ENCODE peak calls at places on chromosomes 1 and 21, in nine cellular contexts. One of them, this sample, is unnamed.

GRCh38 chr1:194159941-194160340 is 973.5 kb upstream of the B3GALT2 start:
- DNase-seq in PC-9: no peak
- DNase-seq in epithelial cell of proximal tubule: no peak
- DNase-seq in iris pigment epithelial cell: no peak
- DNase-seq in hepatocyte: no peak
- DNase-seq in amniotic stem cell: no peak
- DNase-seq in nucleus accumbens: no peak
- DNase-seq in mucosa of gallbladder: no peak
- DNase-seq in aorta: no peak
- DNase-seq in this sample: no peak

GRCh38 chr21:42207426-42207825 is 11.5 kb upstream of the ABCG1 start:
- DNase-seq in nucleus accumbens: no peak
- DNase-seq in mucosa of gallbladder: no peak
- DNase-seq in aorta: no peak
- DNase-seq in amniotic stem cell: no peak
- DNase-seq in PC-9: no peak
- DNase-seq in epithelial cell of proximal tubule: no peak
- DNase-seq in hepatocyte: no peak
- DNase-seq in iris pigment epithelial cell: no peak
- DNase-seq in this sample: no peak

GRCh38 chr1:12467570-12468286 is 150.3 kb downstream of the DHRS3 start:
- DNase-seq in hepatocyte: no peak
- DNase-seq in iris pigment epithelial cell: no peak
- DNase-seq in mucosa of gallbladder: no peak
- DNase-seq in PC-9: no peak
- DNase-seq in nucleus accumbens: no peak
- DNase-seq in epithelial cell of proximal tubule: no peak
- DNase-seq in amniotic stem cell: no peak
- DNase-seq in aorta: no peak
- DNase-seq in this sample: no peak

GRCh38 chr1:183227963-183228649 is 42.0 kb downstream of the LAMC2 start:
- DNase-seq in iris pigment epithelial cell: peak
- DNase-seq in nucleus accumbens: no peak
- DNase-seq in hepatocyte: peak
- DNase-seq in aorta: no peak
- DNase-seq in epithelial cell of proximal tubule: no peak
- DNase-seq in mucosa of gallbladder: peak
- DNase-seq in amniotic stem cell: no peak
- DNase-seq in PC-9: peak
- DNase-seq in this sample: no peak

GRCh38 chr1:22018583-22019559 is 17.4 kb downstream of the CELA3A start:
- DNase-seq in iris pigment epithelial cell: peak
- DNase-seq in mucosa of gallbladder: no peak
- DNase-seq in nucleus accumbens: no peak
- DNase-seq in amniotic stem cell: peak
- DNase-seq in epithelial cell of proximal tubule: peak
- DNase-seq in hepatocyte: no peak
- DNase-seq in PC-9: peak
- DNase-seq in aorta: no peak
- DNase-seq in this sample: peak

GRCh38 chr1:172647110-172647564 is 11.8 kb upstream of the FASLG start:
- DNase-seq in epithelial cell of proximal tubule: no peak
- DNase-seq in nucleus accumbens: no peak
- DNase-seq in iris pigment epithelial cell: no peak
- DNase-seq in PC-9: no peak
- DNase-seq in amniotic stem cell: no peak
- DNase-seq in hepatocyte: no peak
- DNase-seq in mucosa of gallbladder: no peak
- DNase-seq in aorta: no peak
- DNase-seq in this sample: no peak

GRCh38 chr1:72827285-72827684 is 544.9 kb upstream of the NEGR1 start:
- DNase-seq in aorta: no peak
- DNase-seq in epithelial cell of proximal tubule: peak
- DNase-seq in hepatocyte: no peak
- DNase-seq in amniotic stem cell: no peak
- DNase-seq in mucosa of gallbladder: no peak
- DNase-seq in iris pigment epithelial cell: peak
- DNase-seq in nucleus accumbens: no peak
- DNase-seq in PC-9: no peak
- DNase-seq in this sample: no peak

GRCh38 chr21:15063081-15063820 is 1.5 kb downstream of the NRIP1 start:
- DNase-seq in nucleus accumbens: no peak
- DNase-seq in epithelial cell of proximal tubule: no peak
- DNase-seq in PC-9: peak
- DNase-seq in mucosa of gallbladder: peak
- DNase-seq in hepatocyte: peak
- DNase-seq in iris pigment epithelial cell: peak
- DNase-seq in amniotic stem cell: no peak
- DNase-seq in aorta: no peak
- DNase-seq in this sample: no peak

GRCh38 chr21:45590246-45590725 is 48.0 kb upstream of the SLC19A1 start:
- DNase-seq in epithelial cell of proximal tubule: no peak
- DNase-seq in aorta: peak
- DNase-seq in mucosa of gallbladder: peak
- DNase-seq in PC-9: peak
- DNase-seq in iris pigment epithelial cell: peak
- DNase-seq in hepatocyte: peak
- DNase-seq in nucleus accumbens: no peak
- DNase-seq in amniotic stem cell: no peak
- DNase-seq in this sample: peak

GRCh38 chr1:93304716-93305138 is 41.0 kb upstream of the DR1 start:
- DNase-seq in nucleus accumbens: no peak
- DNase-seq in amniotic stem cell: peak
- DNase-seq in epithelial cell of proximal tubule: peak
- DNase-seq in iris pigment epithelial cell: peak
- DNase-seq in hepatocyte: peak
- DNase-seq in mucosa of gallbladder: peak
- DNase-seq in aorta: no peak
- DNase-seq in PC-9: peak
- DNase-seq in this sample: no peak

GRCh38 chr1:221858758-221859157 is 116.9 kb upstream of the DUSP10 start:
- DNase-seq in iris pigment epithelial cell: peak
- DNase-seq in mucosa of gallbladder: no peak
- DNase-seq in hepatocyte: no peak
- DNase-seq in amniotic stem cell: peak
- DNase-seq in epithelial cell of proximal tubule: peak
- DNase-seq in nucleus accumbens: no peak
- DNase-seq in PC-9: no peak
- DNase-seq in aorta: no peak
- DNase-seq in this sample: no peak

GRCh38 chr1:65921461-65921860 is 128.8 kb downstream of the PDE4B start:
- DNase-seq in iris pigment epithelial cell: no peak
- DNase-seq in hepatocyte: peak
- DNase-seq in mucosa of gallbladder: no peak
- DNase-seq in nucleus accumbens: no peak
- DNase-seq in PC-9: no peak
- DNase-seq in aorta: no peak
- DNase-seq in epithelial cell of proximal tubule: no peak
- DNase-seq in amniotic stem cell: no peak
- DNase-seq in this sample: no peak

GRCh38 chr1:186535388-186536133 is 74.6 kb upstream of the PDC start:
- DNase-seq in epithelial cell of proximal tubule: peak
- DNase-seq in aorta: no peak
- DNase-seq in hepatocyte: peak
- DNase-seq in PC-9: no peak
- DNase-seq in amniotic stem cell: peak
- DNase-seq in nucleus accumbens: no peak
- DNase-seq in iris pigment epithelial cell: peak
- DNase-seq in mucosa of gallbladder: no peak
- DNase-seq in this sample: no peak

GRCh38 chr1:198234511-198235251 is 77.9 kb downstream of the NEK7 start:
- DNase-seq in amniotic stem cell: no peak
- DNase-seq in nucleus accumbens: no peak
- DNase-seq in aorta: no peak
- DNase-seq in mucosa of gallbladder: no peak
- DNase-seq in epithelial cell of proximal tubule: peak
- DNase-seq in PC-9: no peak
- DNase-seq in hepatocyte: no peak
- DNase-seq in iris pigment epithelial cell: peak
- DNase-seq in this sample: no peak

GRCh38 chr1:65330021-65330420 is 20.7 kb downstream of the DNAJC6 start:
- DNase-seq in amniotic stem cell: no peak
- DNase-seq in iris pigment epithelial cell: no peak
- DNase-seq in hepatocyte: no peak
- DNase-seq in nucleus accumbens: no peak
- DNase-seq in PC-9: no peak
- DNase-seq in aorta: no peak
- DNase-seq in epithelial cell of proximal tubule: no peak
- DNase-seq in mucosa of gallbladder: no peak
- DNase-seq in this sample: no peak